ENCODE peak calls at places on chromosomes 2 and 18, in seven cellular contexts. Z, R, Q, K, P, V and L are unnamed samples.

GRCh38 chr2:207513577-207514257 is 16.0 kb upstream of the CREB1 start:
- DNase-seq in Z (no peak), R (no peak), Q (no peak), K (no peak), P (no peak), V (no peak), L (no peak)

GRCh38 chr2:230447455-230448451 is 31.8 kb downstream of the SP100 start:
- DNase-seq in Z (no peak), R (no peak), Q (no peak), K (no peak), P (peak), V (no peak), L (no peak)

GRCh38 chr2:234377761-234378341 is 119.0 kb downstream of the ARL4C start:
- DNase-seq in Z (no peak), R (no peak), Q (no peak), K (no peak), P (no peak), V (no peak), L (no peak)

GRCh38 chr2:15031745-15032240 is 399.3 kb downstream of the LRATD1 start:
- DNase-seq in Z (no peak), R (no peak), Q (no peak), K (no peak), P (peak), V (no peak), L (no peak)

GRCh38 chr2:72896446-72896845 is 9.2 kb downstream of the SPR start:
- DNase-seq in Z (no peak), R (no peak), Q (no peak), K (no peak), P (no peak), V (no peak), L (no peak)

GRCh38 chr18:5943514-5943913 is 48.2 kb upstream of the TMEM200C start:
- DNase-seq in Z (no peak), R (no peak), Q (no peak), K (no peak), P (no peak), V (no peak), L (no peak)

GRCh38 chr2:50315366-50315765 is 716.6 kb downstream of the NRXN1 start:
- DNase-seq in Z (no peak), R (no peak), Q (no peak), K (no peak), P (no peak), V (no peak), L (no peak)

GRCh38 chr18:42471886-42472285 is 516.9 kb downstream of the PIK3C3 start:
- DNase-seq in Z (no peak), R (no peak), Q (no peak), K (no peak), P (no peak), V (no peak), L (no peak)

GRCh38 chr18:4233468-4233867 is 221.6 kb downstream of the DLGAP1 start:
- DNase-seq in Z (no peak), R (no peak), Q (no peak), K (no peak), P (no peak), V (no peak), L (no peak)

GRCh38 chr2:15561574-15562344 is 625 bp upstream of the NBAS start:
- DNase-seq in Z (peak), R (no peak), Q (peak), K (no peak), P (no peak), V (peak), L (no peak)

GRCh38 chr18:8389391-8390340 is 219.6 kb upstream of the RAB12 start:
- DNase-seq in Z (peak), R (peak), Q (peak), K (peak), P (no peak), V (peak), L (no peak)

GRCh38 chr18:59551902-59552635 is 145.2 kb downstream of the CCBE1 start:
- DNase-seq in Z (no peak), R (no peak), Q (no peak), K (no peak), P (no peak), V (no peak), L (no peak)

GRCh38 chr2:227888289-227888688 is 16.9 kb downstream of the DAW1 start:
- DNase-seq in Z (no peak), R (peak), Q (no peak), K (no peak), P (no peak), V (no peak), L (peak)

GRCh38 chr2:111618953-111619902 is 264.8 kb downstream of the ANAPC1 start:
- DNase-seq in Z (no peak), R (peak), Q (no peak), K (no peak), P (no peak), V (peak), L (no peak)

GRCh38 chr2:229237270-229237669 is 33.8 kb downstream of the PID1 start:
- DNase-seq in Z (no peak), R (no peak), Q (no peak), K (no peak), P (no peak), V (no peak), L (no peak)

GRCh38 chr18:12032786-12033642 is 51.7 kb downstream of the IMPA2 start:
- DNase-seq in Z (no peak), R (no peak), Q (no peak), K (peak), P (no peak), V (no peak), L (no peak)

GRCh38 chr18:11553098-11553940 is 56.1 kb upstream of the SLC35G4 start:
- DNase-seq in Z (peak), R (peak), Q (peak), K (peak), P (no peak), V (peak), L (peak)

GRCh38 chr2:69026026-69026425 is 13.0 kb downstream of the ANTXR1 start:
- DNase-seq in Z (peak), R (peak), Q (no peak), K (peak), P (peak), V (peak), L (peak)

GRCh38 chr2:209872675-209873074 is 101.0 kb downstream of the UNC80 start:
- DNase-seq in Z (no peak), R (no peak), Q (no peak), K (peak), P (peak), V (peak), L (peak)

GRCh38 chr2:108936868-108937265 is 52.2 kb downstream of the EDAR start:
- DNase-seq in Z (no peak), R (no peak), Q (no peak), K (no peak), P (no peak), V (no peak), L (no peak)

GRCh38 chr18:77754475-77755044 is 504.9 kb downstream of the GALR1 start:
- DNase-seq in Z (no peak), R (no peak), Q (no peak), K (no peak), P (no peak), V (no peak), L (no peak)

GRCh38 chr2:57959380-57959779 is 87.2 kb upstream of the VRK2 start:
- DNase-seq in Z (no peak), R (no peak), Q (no peak), K (no peak), P (no peak), V (no peak), L (no peak)

GRCh38 chr2:213080969-213081617 is 70.3 kb downstream of the IKZF2 start:
- DNase-seq in Z (no peak), R (no peak), Q (no peak), K (no peak), P (no peak), V (no peak), L (no peak)

GRCh38 chr2:193072647-193073046 is 877.9 kb upstream of the TMEFF2 start:
- DNase-seq in Z (no peak), R (no peak), Q (no peak), K (no peak), P (no peak), V (no peak), L (no peak)

GRCh38 chr18:56869189-56869777 is 218.1 kb downstream of the WDR7 start:
- DNase-seq in Z (peak), R (peak), Q (peak), K (no peak), P (peak), V (peak), L (peak)

GRCh38 chr2:75525434-75526308 is 35.1 kb downstream of the EVA1A start:
- DNase-seq in Z (no peak), R (no peak), Q (no peak), K (no peak), P (no peak), V (no peak), L (no peak)

GRCh38 chr2:7692657-7693161 is 775.5 kb downstream of the RNF144A start:
- DNase-seq in Z (no peak), R (no peak), Q (no peak), K (no peak), P (no peak), V (no peak), L (no peak)

DNA sequence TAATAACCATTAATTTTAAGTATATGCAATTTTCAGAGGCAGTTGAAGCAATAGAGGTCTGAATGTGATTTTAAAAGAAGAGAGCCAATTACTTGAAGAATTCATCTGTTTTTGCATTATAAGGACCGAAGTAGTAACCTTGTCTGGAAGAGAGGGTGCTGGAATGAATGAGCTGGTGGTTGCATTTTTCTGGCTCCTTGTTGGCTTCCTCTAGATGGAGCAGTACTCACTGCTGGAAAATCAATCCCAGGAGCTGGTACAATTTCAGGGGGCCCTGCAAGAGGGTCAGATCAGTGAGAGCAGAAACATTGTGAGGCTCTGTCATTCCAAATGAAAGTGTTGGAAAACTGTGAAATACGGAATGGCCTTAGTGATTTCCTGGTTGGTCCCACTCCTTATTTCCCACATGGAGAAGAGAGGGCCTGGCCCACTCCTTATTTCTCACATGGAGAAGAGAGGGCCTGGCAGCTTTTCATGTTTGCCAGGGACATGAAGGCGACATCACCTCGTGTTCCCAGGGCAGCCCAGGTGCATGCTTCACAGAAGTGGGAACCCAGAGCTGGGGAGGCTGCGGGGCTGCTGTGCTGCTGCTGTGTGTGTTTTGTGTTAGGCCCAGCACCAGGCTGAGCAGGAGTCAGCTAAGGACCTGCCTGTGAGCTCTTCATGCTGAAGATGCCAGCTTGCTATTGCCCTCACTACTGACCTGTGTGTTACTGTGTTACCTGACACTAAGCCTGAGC is 197.4 kb downstream of the SNTG2 start:
- DNase-seq in Z (no peak), R (no peak), Q (no peak), K (no peak), P (no peak), V (no peak), L (no peak)
- TF ChIP-seq JUND in Z (no peak), R (no peak), Q (no peak), K (no peak), P (no peak), V (no peak), L (no peak)

GRCh38 chr18:21316296-21316695 is 74.3 kb downstream of the GREB1L start:
- DNase-seq in Z (no peak), R (no peak), Q (no peak), K (no peak), P (no peak), V (no peak), L (no peak)

GRCh38 chr18:21314721-21315120 is 72.7 kb downstream of the GREB1L start:
- DNase-seq in Z (no peak), R (peak), Q (no peak), K (no peak), P (no peak), V (no peak), L (no peak)

GRCh38 chr18:21321711-21322110 is 79.7 kb downstream of the GREB1L start:
- DNase-seq in Z (no peak), R (no peak), Q (no peak), K (no peak), P (no peak), V (no peak), L (no peak)

GRCh38 chr18:21313576-21313975 is 71.5 kb downstream of the GREB1L start:
- DNase-seq in Z (no peak), R (no peak), Q (no peak), K (no peak), P (no peak), V (no peak), L (no peak)

DNA sequence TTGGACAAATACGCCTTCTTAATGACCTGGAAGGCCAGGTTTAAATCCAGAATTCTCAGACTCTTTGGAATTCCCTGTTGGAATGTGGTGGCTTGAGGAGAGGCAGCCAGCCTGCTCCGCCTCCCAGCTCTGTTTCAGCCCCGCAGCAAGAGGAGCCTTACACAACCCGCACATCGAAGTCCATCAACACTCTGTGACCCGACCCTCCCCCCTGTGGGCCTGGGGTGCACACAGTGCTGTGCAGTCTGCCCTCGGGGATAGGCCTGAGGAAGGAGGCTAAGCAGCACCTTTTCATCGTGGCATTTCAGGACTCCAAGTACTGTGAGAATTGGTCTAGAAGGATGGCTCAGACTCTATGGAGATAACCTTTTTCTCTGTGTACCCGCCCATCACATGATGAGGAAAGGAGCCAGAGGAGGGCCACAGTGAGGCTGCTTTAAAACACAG is 73.7 kb downstream of the GREB1L start:
- DNase-seq in Z (no peak), R (peak), Q (no peak), K (peak), P (no peak), V (peak), L (no peak)
- TF ChIP-seq JUND in Z (no peak), R (no peak), Q (no peak), K (no peak), P (no peak), V (no peak), L (no peak)

GRCh38 chr2:39135678-39136259 is 14.9 kb upstream of the SOS1 start:
- DNase-seq in Z (no peak), R (no peak), Q (no peak), K (no peak), P (no peak), V (no peak), L (no peak)

GRCh38 chr2:39136799-39137198 is 15.9 kb upstream of the SOS1 start:
- DNase-seq in Z (no peak), R (no peak), Q (no peak), K (no peak), P (no peak), V (no peak), L (no peak)

GRCh38 chr2:39128919-39129391 is 8.1 kb upstream of the SOS1 start:
- DNase-seq in Z (no peak), R (no peak), Q (no peak), K (no peak), P (peak), V (peak), L (no peak)

GRCh38 chr2:39127973-39128372 is 7.1 kb upstream of the SOS1 start:
- DNase-seq in Z (no peak), R (no peak), Q (peak), K (no peak), P (peak), V (no peak), L (no peak)

GRCh38 chr2:39133215-39133851 is 12.5 kb upstream of the SOS1 start:
- DNase-seq in Z (no peak), R (no peak), Q (no peak), K (no peak), P (no peak), V (no peak), L (no peak)
- TF ChIP-seq JUND in Z (no peak), R (no peak), Q (no peak), K (no peak), P (no peak), V (no peak), L (no peak)

GRCh38 chr2:62150597-62151305 is 45.2 kb upstream of the B3GNT2 start:
- DNase-seq in Z (no peak), R (no peak), Q (no peak), K (no peak), P (no peak), V (no peak), L (no peak)
- TF ChIP-seq JUND in Z (no peak), R (no peak), Q (no peak), K (no peak), P (no peak), V (no peak), L (no peak)

GRCh38 chr18:36695806-36696205 is 133.0 kb downstream of the TPGS2 start:
- DNase-seq in Z (no peak), R (no peak), Q (no peak), K (no peak), P (no peak), V (no peak), L (no peak)

GRCh38 chr18:36692331-36692730 is 136.5 kb downstream of the TPGS2 start:
- DNase-seq in Z (no peak), R (no peak), Q (peak), K (no peak), P (no peak), V (no peak), L (no peak)

GRCh38 chr18:36692909-36693308 is 135.9 kb downstream of the TPGS2 start:
- DNase-seq in Z (no peak), R (no peak), Q (peak), K (no peak), P (no peak), V (no peak), L (no peak)

GRCh38 chr18:36697905-36698304 is 130.9 kb downstream of the TPGS2 start:
- DNase-seq in Z (no peak), R (no peak), Q (no peak), K (no peak), P (no peak), V (no peak), L (no peak)

DNA sequence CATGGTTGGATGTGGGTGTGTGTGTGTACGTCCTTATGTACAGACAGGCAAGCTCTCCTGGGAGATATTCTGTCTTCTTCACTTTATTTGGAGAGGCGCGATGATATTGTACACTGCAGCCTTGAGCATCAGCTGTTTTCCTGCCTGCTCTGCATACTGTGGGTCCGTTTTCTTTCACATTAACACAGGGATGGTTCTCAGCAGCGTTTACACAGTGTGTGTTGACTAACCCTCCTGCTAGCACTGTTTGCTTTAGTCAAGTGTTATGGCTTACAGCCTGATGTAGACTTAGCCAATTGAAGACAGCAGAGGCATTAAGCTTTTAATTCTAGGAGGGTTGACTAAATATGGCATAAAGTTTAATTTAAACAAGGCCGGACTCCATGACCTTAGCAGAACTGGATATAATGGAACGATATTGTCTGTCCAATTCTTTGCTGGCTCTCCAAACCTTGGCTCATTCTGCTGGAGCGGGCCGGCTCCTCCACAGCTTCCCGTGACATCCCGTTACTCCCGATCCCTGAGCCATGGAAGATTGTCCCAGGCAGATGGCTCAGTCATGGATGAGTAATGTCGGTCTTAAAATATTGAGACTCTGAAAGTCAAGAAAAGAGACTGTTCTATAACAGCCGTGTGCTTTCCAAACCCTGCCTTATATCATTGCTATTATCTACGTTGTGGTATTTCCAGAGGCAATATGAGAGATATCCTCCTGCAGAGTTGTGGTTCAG is 134.7 kb downstream of the TPGS2 start:
- DNase-seq in Z (no peak), R (no peak), Q (no peak), K (no peak), P (no peak), V (peak), L (peak)
- TF ChIP-seq JUND in Z (no peak), R (no peak), Q (no peak), K (no peak), P (no peak), V (no peak), L (no peak)

GRCh38 chr2:218895758-218896500 is 15.3 kb downstream of the WNT10A start:
- DNase-seq in Z (no peak), R (no peak), Q (no peak), K (no peak), P (peak), V (no peak), L (no peak)
- TF ChIP-seq JUND in Z (no peak), R (no peak), Q (no peak), K (no peak), P (no peak), V (no peak), L (no peak)